ENCODE peak calls at places on chromosomes 2 and 18, in nine cellular contexts. D is NB4, I is non-pigmented ciliary epithelial cell, G is K562, N is anterior cingulate cortex, Y is HTR-8/SVneo, C is psoas muscle, Z is M059J, M is SIG-M5. K is an unnamed sample.

GRCh38 chr2:26033270-26033768 is 565 bp upstream of the RAB10 start:
- DNase-seq in C (no peak), D (peak; percentile 84), N (no peak), Z (peak; percentile 85), I (no peak), M (no peak), G (no peak), Y (peak; percentile 65), K (peak; percentile 70)

GRCh38 chr2:121173806-121174205 is 111.2 kb downstream of the TFCP2L1 start:
- DNase-seq in D (no peak), G (no peak), Y (no peak), C (no peak), N (no peak), I (no peak), M (no peak), Z (no peak), K (no peak)

GRCh38 chr2:77210725-77211124 is 311.5 kb downstream of the LRRTM4 start:
- DNase-seq in D (no peak), Z (no peak), I (no peak), N (no peak), Y (no peak), C (no peak), M (no peak), G (no peak), K (no peak)

GRCh38 chr2:41930807-41931566 is 116.8 kb upstream of the PKDCC start:
- DNase-seq in C (no peak), M (no peak), D (no peak), I (no peak), Y (peak; percentile 73), N (no peak), G (no peak), Z (peak; percentile 85), K (no peak)

GRCh38 chr2:196601430-196602306 is 37.8 kb upstream of the CCDC150 start:
- DNase-seq in Z (peak; percentile 98), M (no peak), C (peak; percentile 48), Y (peak; percentile 93), D (no peak), N (no peak), I (peak; percentile 89), G (peak; percentile 67), K (no peak)

GRCh38 chr2:232393556-232393955 is 13.1 kb upstream of the ALPG start:
- DNase-seq in G (no peak), C (no peak), D (no peak), Y (no peak), I (no peak), M (no peak), N (no peak), Z (no peak), K (no peak)

GRCh38 chr2:197158138-197158537 is 152.4 kb downstream of the ANKRD44 start:
- DNase-seq in I (no peak), C (no peak), G (no peak), Y (no peak), D (no peak), Z (no peak), N (no peak), M (no peak), K (no peak)

GRCh38 chr2:212737773-212738172 is 199.2 kb upstream of the ERBB4 start:
- DNase-seq in D (no peak), Y (no peak), C (no peak), G (no peak), N (no peak), M (no peak), I (no peak), Z (peak; percentile 18), K (no peak)

GRCh38 chr18:13159579-13159978 is 59.0 kb upstream of the LDLRAD4 start:
- DNase-seq in C (no peak), Z (peak; percentile 62), Y (peak; percentile 40), M (no peak), D (peak; percentile 71), I (peak; percentile 35), G (peak; percentile 60), N (no peak), K (peak; percentile 53)

GRCh38 chr2:231356474-231356849 is 39.0 kb upstream of the B3GNT7 start:
- DNase-seq in Y (no peak), G (no peak), M (no peak), C (no peak), Z (no peak), N (no peak), D (no peak), I (no peak), K (no peak)

GRCh38 chr18:45081579-45082181 is 401.0 kb downstream of the SETBP1 start:
- DNase-seq in N (no peak), Y (no peak), I (no peak), C (no peak), G (no peak), Z (no peak), M (no peak), D (peak; percentile 52), K (no peak)

GRCh38 chr2:111168528-111168929 is 47.8 kb downstream of the BCL2L11 start:
- DNase-seq in G (peak; percentile 88), Z (peak; percentile 76), Y (peak; percentile 70), N (no peak), I (peak; percentile 35), M (no peak), C (peak; percentile 86), D (peak; percentile 68), K (no peak)

GRCh38 chr2:239819091-239819973 is 205.8 kb downstream of the NDUFA10 start:
- DNase-seq in Z (peak; percentile 27), D (peak; percentile 36), I (no peak), N (no peak), G (no peak), C (no peak), M (no peak), Y (no peak), K (peak; percentile 2)

GRCh38 chr2:11624893-11625292 is 45.1 kb downstream of the NTSR2 start:
- DNase-seq in N (no peak), D (no peak), C (no peak), M (no peak), G (no peak), Z (no peak), I (no peak), Y (no peak), K (no peak)

GRCh38 chr2:72031346-72032115 is 116.1 kb downstream of the CYP26B1 start:
- DNase-seq in M (no peak), D (no peak), Y (no peak), I (no peak), Z (no peak), G (no peak), N (no peak), C (no peak), K (no peak)

GRCh38 chr2:37005118-37005868 is 39.0 kb upstream of the STRN start:
- DNase-seq in N (no peak), I (no peak), M (no peak), G (peak; percentile 12), Y (peak; percentile 15), Z (peak; percentile 7), C (no peak), D (peak; percentile 49), K (no peak)